ENCODE peak calls at places on chromosome 22, in eight cellular contexts. I is GM19239; K is smooth muscle cell of the brain vasculature; Z is NCI-H69; N is G401; J is effector memory CD8-positive, alpha-beta T cell; F is fibroblast of lung; Q is epithelial cell of esophagus. E is an unnamed sample.

GRCh38 chr22:30985561-30986208 is 16.6 kb downstream of the TUG1 start:
- DNase-seq in I (no peak), K (no peak), Z (peak), N (no peak), J (no peak), F (no peak), Q (no peak), E (no peak)

GRCh38 chr22:37933711-37934376 is 19.6 kb downstream of the C22orf23 start:
- DNase-seq in I (peak), K (peak), Z (peak), N (peak), J (peak), F (peak), Q (peak), E (peak)

GRCh38 chr22:39236321-39237275 is 8.2 kb downstream of the PDGFB start:
- DNase-seq in I (peak), K (no peak), Z (peak), N (no peak), J (peak), F (no peak), Q (no peak), E (peak)

GRCh38 chr22:46761017-46761416 is 1.4 kb upstream of the TBC1D22A start:
- DNase-seq in I (no peak), K (no peak), Z (no peak), N (no peak), J (no peak), F (no peak), Q (no peak), E (peak)

GRCh38 chr22:23836281-23836680 is 2.5 kb downstream of the DERL3 start:
- DNase-seq in I (no peak), K (no peak), Z (no peak), N (no peak), J (no peak), F (no peak), Q (no peak), E (no peak)

GRCh38 chr22:45319319-45319675 is 9.6 kb downstream of the FAM118A start:
- DNase-seq in I (no peak), K (no peak), Z (no peak), N (no peak), J (no peak), F (peak), Q (no peak), E (peak)

GRCh38 chr22:28674121-28674563 is 5.5 kb downstream of the TTC28 start:
- DNase-seq in I (peak), K (peak), Z (no peak), N (no peak), J (peak), F (peak), Q (no peak), E (no peak)

GRCh38 chr22:19772673-19773469 is 12.3 kb downstream of the TBX1 start:
- DNase-seq in I (peak), K (no peak), Z (no peak), N (no peak), J (no peak), F (no peak), Q (no peak), E (no peak)

GRCh38 chr22:26681395-26681821 is 24.0 kb downstream of the MIAT start:
- DNase-seq in I (no peak), K (no peak), Z (no peak), N (no peak), J (no peak), F (peak), Q (no peak), E (no peak)

GRCh38 chr22:39852799-39853198 is 40.8 kb downstream of the ENTHD1 start:
- DNase-seq in I (no peak), K (no peak), Z (no peak), N (no peak), J (no peak), F (no peak), Q (no peak), E (no peak)

GRCh38 chr22:49372111-49372529 is 455.6 kb downstream of the BRD1 start:
- DNase-seq in I (no peak), K (no peak), Z (no peak), N (no peak), J (no peak), F (no peak), Q (no peak), E (no peak)

GRCh38 chr22:29758959-29759358 is 7.8 kb downstream of the ZMAT5 start:
- DNase-seq in I (no peak), K (no peak), Z (no peak), N (no peak), J (no peak), F (no peak), Q (no peak), E (no peak)

GRCh38 chr22:29994027-29994715 is 86.1 kb upstream of the HORMAD2 start:
- DNase-seq in I (no peak), K (no peak), Z (peak), N (no peak), J (no peak), F (peak), Q (peak), E (no peak)

GRCh38 chr22:44693145-44693544 is 8.9 kb upstream of the PRR5 start:
- DNase-seq in I (no peak), K (no peak), Z (no peak), N (no peak), J (no peak), F (no peak), Q (no peak), E (no peak)

GRCh38 chr22:50691521-50691920 is 18.9 kb downstream of the SHANK3 start:
- DNase-seq in I (no peak), K (peak), Z (peak), N (peak), J (peak), F (no peak), Q (peak), E (peak)

GRCh38 chr22:42929838-42930155 is 72.7 kb upstream of the ARFGAP3 start:
- DNase-seq in I (no peak), K (no peak), Z (no peak), N (no peak), J (no peak), F (no peak), Q (no peak), E (no peak)

GRCh38 chr22:45334528-45334927 is 24.8 kb downstream of the FAM118A start:
- DNase-seq in I (no peak), K (no peak), Z (no peak), N (peak), J (no peak), F (no peak), Q (peak), E (no peak)

GRCh38 chr22:24002849-24003248 is 2.4 kb downstream of the GSTT4 start:
- DNase-seq in I (no peak), K (no peak), Z (no peak), N (no peak), J (no peak), F (no peak), Q (no peak), E (no peak)

GRCh38 chr22:35480143-35480542 is 60.5 kb upstream of the RASD2 start:
- DNase-seq in I (no peak), K (no peak), Z (no peak), N (peak), J (no peak), F (peak), Q (no peak), E (no peak)

GRCh38 chr22:33919591-33920501 is at the start of gene LARGE1:
- DNase-seq in I (no peak), K (no peak), Z (peak), N (no peak), J (no peak), F (peak), Q (peak), E (peak)

GRCh38 chr22:41762980-41763779 is 37.3 kb upstream of the CCDC134 start:
- DNase-seq in I (no peak), K (no peak), Z (peak), N (no peak), J (peak), F (no peak), Q (peak), E (peak)

GRCh38 chr22:33227791-33228190 is 169.6 kb upstream of the SYN3 start:
- DNase-seq in I (no peak), K (no peak), Z (no peak), N (no peak), J (no peak), F (peak), Q (no peak), E (no peak)

GRCh38 chr22:40179535-40179934 is 1.8 kb downstream of the TNRC6B start:
- DNase-seq in I (no peak), K (no peak), Z (peak), N (peak), J (no peak), F (no peak), Q (no peak), E (no peak)

GRCh38 chr22:19955241-19956128 is 13.9 kb upstream of the TXNRD2 start:
- DNase-seq in I (no peak), K (no peak), Z (peak), N (peak), J (no peak), F (no peak), Q (no peak), E (no peak)

GRCh38 chr22:31199187-31199586 is 12.9 kb upstream of the LIMK2 start:
- DNase-seq in I (no peak), K (no peak), Z (peak), N (peak), J (no peak), F (no peak), Q (no peak), E (peak)

GRCh38 chr22:43854151-43854785 is 8.0 kb downstream of the SULT4A1 start:
- DNase-seq in I (no peak), K (no peak), Z (no peak), N (no peak), J (no peak), F (no peak), Q (no peak), E (no peak)

GRCh38 chr22:30940655-30941362 is 27.8 kb downstream of the MORC2 start:
- DNase-seq in I (no peak), K (no peak), Z (no peak), N (no peak), J (no peak), F (no peak), Q (no peak), E (no peak)

GRCh38 chr22:28002181-28002700 is 83.2 kb upstream of the PITPNB start:
- DNase-seq in I (no peak), K (no peak), Z (no peak), N (peak), J (no peak), F (no peak), Q (no peak), E (no peak)

GRCh38 chr22:25990940-25991339 is 178.3 kb upstream of the SEZ6L start:
- DNase-seq in I (no peak), K (no peak), Z (no peak), N (no peak), J (no peak), F (no peak), Q (no peak), E (no peak)

GRCh38 chr22:27348634-27349033 is 452.9 kb downstream of the MN1 start:
- DNase-seq in I (no peak), K (no peak), Z (no peak), N (no peak), J (no peak), F (peak), Q (peak), E (no peak)

GRCh38 chr22:23538502-23538860 is 41.6 kb downstream of the IGLL1 start:
- DNase-seq in I (no peak), K (no peak), Z (peak), N (no peak), J (no peak), F (no peak), Q (no peak), E (no peak)